ENCODE peak calls at places on chromosomes 2 and 18, in eight cellular contexts. L is right cardiac atrium; O is CD8-positive, alpha-beta T cell; X is fibroblast of lung; N is mesendoderm; E is colonic mucosa; R is Panc1; M is pancreas. A is an unnamed sample. For H3K27me3, the result is how much of the 10 kb centered on the place peaks cover.

GRCh38 chr2:88874063-88874657 is 182.7 kb downstream of the RPIA start:
- DNase-seq in M (peak), E (peak), R (peak), O (peak), L (no peak), N (peak), X (peak), A (no peak)

GRCh38 chr2:42743667-42744005 is 20.3 kb downstream of the OXER1 start:
- DNase-seq in L (no peak), R (no peak), O (no peak), N (no peak), X (no peak), E (no peak), M (no peak), A (no peak)

GRCh38 chr2:71927757-71928715 is 219.6 kb downstream of the CYP26B1 start:
- DNase-seq in L (peak), O (no peak), X (no peak), E (no peak), M (no peak), R (no peak), N (no peak), A (no peak)

GRCh38 chr2:20526146-20526545 is 79.3 kb downstream of the RHOB start:
- DNase-seq in L (no peak), E (no peak), N (no peak), X (peak), M (no peak), O (no peak), R (no peak), A (no peak)

GRCh38 chr2:133760366-133760765 is 192.1 kb upstream of the NCKAP5 start:
- DNase-seq in O (no peak), R (no peak), M (no peak), X (peak), E (no peak), L (no peak), N (no peak), A (no peak)

GRCh38 chr2:30772021-30772705 is 35.1 kb downstream of the CAPN13 start:
- DNase-seq in X (no peak), O (no peak), E (peak), N (no peak), L (no peak), R (no peak), M (no peak), A (no peak)

GRCh38 chr2:111706481-111707001 is 177.5 kb downstream of the ANAPC1 start:
- DNase-seq in N (no peak), R (no peak), X (no peak), M (no peak), E (no peak), O (no peak), L (no peak), A (no peak)

GRCh38 chr2:241315879-241316700 is at the start of gene SEPTIN2:
- DNase-seq in R (no peak), E (peak), X (peak), L (peak), N (peak), O (no peak), M (no peak), A (peak)

GRCh38 chr2:5695641-5696350 is 3.6 kb downstream of the SOX11 start:
- DNase-seq in E (no peak), O (no peak), R (no peak), X (peak), M (no peak), L (no peak), N (peak), A (no peak)

GRCh38 chr2:200637886-200638285 is 52.1 kb downstream of the AOX1 start:
- DNase-seq in N (no peak), E (no peak), R (no peak), O (no peak), L (no peak), X (no peak), M (no peak), A (no peak)

GRCh38 chr2:231597014-231597611 is 4.4 kb downstream of the TEX44 start:
- DNase-seq in N (no peak), L (peak), R (no peak), X (peak), M (no peak), E (no peak), O (no peak), A (peak)

GRCh38 chr18:9998330-9998729 is 84.5 kb downstream of the VAPA start:
- DNase-seq in L (no peak), X (no peak), M (no peak), R (no peak), N (no peak), O (no peak), E (no peak), A (no peak)

GRCh38 chr18:37641573-37641972 is 76.0 kb upstream of the CELF4 start:
- DNase-seq in O (no peak), L (no peak), E (no peak), M (no peak), X (no peak), N (no peak), R (no peak), A (no peak)

GRCh38 chr2:124162256-124162655 is 137.2 kb downstream of the CNTNAP5 start:
- DNase-seq in X (no peak), O (no peak), E (no peak), M (no peak), L (no peak), R (no peak), N (no peak), A (no peak)

GRCh38 chr2:1219901-1220691 is 193.2 kb upstream of the TPO start:
- DNase-seq in M (no peak), L (no peak), R (no peak), N (no peak), E (no peak), X (no peak), O (no peak), A (no peak)

GRCh38 chr18:56226025-56226424 is 412.4 kb downstream of the TXNL1 start:
- DNase-seq in E (no peak), L (no peak), X (no peak), O (no peak), M (no peak), N (no peak), R (no peak), A (no peak)

GRCh38 chr2:158774663-158775062 is 20.5 kb upstream of the DAPL1 start:
- DNase-seq in O (no peak), X (no peak), L (no peak), M (no peak), R (no peak), E (no peak), N (no peak), A (no peak)

GRCh38 chr2:241232736-241233575 is 44.5 kb downstream of the ANO7 start:
- DNase-seq in N (no peak), X (no peak), L (peak), M (no peak), O (no peak), R (no peak), E (no peak), A (no peak)

GRCh38 chr18:79949571-79950439 is 1.6 kb downstream of the SLC66A2 start:
- DNase-seq in E (peak), O (no peak), X (no peak), M (no peak), L (peak), N (no peak), R (no peak), A (no peak)

GRCh38 chr2:66494708-66495107 is 59.8 kb downstream of the MEIS1 start:
- DNase-seq in R (no peak), N (no peak), M (peak), E (peak), X (peak), O (no peak), L (peak), A (no peak)

GRCh38 chr2:38013158-38013752 is 62.7 kb downstream of the CYP1B1 start:
- DNase-seq in M (no peak), R (no peak), O (no peak), E (no peak), X (peak), L (no peak), N (no peak), A (no peak)

GRCh38 chr2:215664847-215665525 is 229.1 kb upstream of the FN1 start:
- DNase-seq in E (no peak), X (peak), M (no peak), L (no peak), N (peak), R (no peak), O (no peak), A (no peak)

GRCh38 chr18:48766025-48766424 is 184.7 kb downstream of the SMAD7 start:
- DNase-seq in M (no peak), O (no peak), X (no peak), E (no peak), R (no peak), L (no peak), N (no peak), A (no peak)

GRCh38 chr2:36163520-36164239 is 191.9 kb upstream of the CRIM1 start:
- DNase-seq in R (no peak), L (no peak), O (no peak), M (no peak), X (no peak), N (no peak), E (no peak), A (no peak)

GRCh38 chr2:9735335-9735734 is 104.5 kb upstream of the YWHAQ start:
- DNase-seq in X (peak), N (no peak), M (no peak), R (no peak), L (no peak), O (no peak), E (no peak), A (no peak)

GRCh38 chr18:28855989-28856388 is 679.1 kb upstream of the CDH2 start:
- DNase-seq in X (peak), E (no peak), R (no peak), O (no peak), M (no peak), L (peak), N (peak), A (no peak)

GRCh38 chr2:238847841-238848565 is at the start of gene TWIST2:
- DNase-seq in N (peak), L (peak), X (peak), M (no peak), E (peak), O (no peak), R (no peak), A (no peak)

GRCh38 chr2:101047075-101047766 is 45.1 kb downstream of the RPL31 start:
- DNase-seq in M (peak), L (no peak), E (no peak), N (no peak), X (peak), O (no peak), R (no peak), A (no peak)

GRCh38 chr18:48348739-48349138 is 60.4 kb downstream of the ZBTB7C start:
- DNase-seq in L (no peak), O (no peak), M (no peak), N (no peak), R (no peak), E (no peak), X (no peak), A (no peak)

GRCh38 chr2:71792926-71793761 is 339.8 kb downstream of the DYSF start:
- DNase-seq in R (no peak), L (no peak), X (peak), E (no peak), O (no peak), N (no peak), M (no peak), A (no peak)

GRCh38 chr2:41830600-41830999 is 217.2 kb upstream of the PKDCC start:
- DNase-seq in R (no peak), O (no peak), L (no peak), N (peak), M (no peak), E (no peak), X (no peak), A (no peak)

GRCh38 chr18:72762505-72763122 is 105.2 kb downstream of the NETO1 start:
- DNase-seq in L (no peak), X (peak), M (no peak), N (peak), E (no peak), R (peak), O (no peak), A (peak)

GRCh38 chr2:60365556-60365955 is 187.9 kb downstream of the BCL11A start:
- DNase-seq in X (peak), M (peak), O (no peak), L (no peak), N (peak), R (no peak), E (no peak), A (no peak)
- H3K27me3 ChIP-seq in X (under half), M (under half), O (under half), L (under half), N (under half), R (under half), E (under half), A (under half)

GRCh38 chr2:11503354-11503927 is 30.4 kb upstream of the GREB1 start:
- DNase-seq in O (no peak), M (no peak), N (no peak), X (no peak), L (no peak), E (no peak), R (no peak), A (no peak)

GRCh38 chr2:11507517-11507916 is 26.3 kb upstream of the GREB1 start:
- DNase-seq in X (no peak), E (no peak), M (no peak), O (no peak), R (no peak), L (no peak), N (no peak), A (no peak)

GRCh38 chr2:11508279-11508678 is 25.6 kb upstream of the GREB1 start:
- DNase-seq in R (no peak), O (no peak), N (no peak), E (no peak), M (no peak), L (no peak), X (no peak), A (no peak)

GRCh38 chr2:11505652-11506610 is 27.9 kb upstream of the GREB1 start:
- DNase-seq in X (peak), L (no peak), E (no peak), N (no peak), O (no peak), R (no peak), M (peak), A (no peak)

GRCh38 chr2:11506611-11506969 is 27.3 kb upstream of the GREB1 start:
- DNase-seq in M (no peak), R (no peak), E (no peak), O (no peak), X (no peak), L (no peak), N (no peak), A (no peak)
- H3K27ac ChIP-seq in M (no peak), R (no peak), E (no peak), O (no peak), X (no peak), L (no peak), N (no peak), A (no peak)

GRCh38 chr2:65443509-65444200 is 11.3 kb upstream of the SPRED2 start:
- DNase-seq in N (no peak), O (no peak), L (no peak), E (no peak), M (no peak), R (no peak), X (no peak), A (no peak)
- H3K27me3 ChIP-seq in N (under half), O (under half), L (under half), E (under half), M (under half), R (under half), X (under half), A (under half)

GRCh38 chr2:188983427-188984101 is 9.4 kb downstream of the COL3A1 start:
- DNase-seq in X (peak), E (no peak), R (no peak), O (no peak), L (no peak), N (peak), M (no peak), A (no peak)

GRCh38 chr2:188986839-188987238 is 12.7 kb downstream of the COL3A1 start:
- DNase-seq in O (no peak), L (no peak), N (no peak), R (no peak), M (no peak), X (peak), E (no peak), A (no peak)

GRCh38 chr2:188979730-188980123 is 5.6 kb downstream of the COL3A1 start:
- DNase-seq in L (no peak), R (no peak), E (no peak), O (no peak), N (no peak), X (no peak), M (no peak), A (no peak)

GRCh38 chr2:188984680-188985079 is 10.5 kb downstream of the COL3A1 start:
- DNase-seq in E (no peak), N (no peak), O (no peak), L (no peak), R (no peak), X (peak), M (no peak), A (no peak)

DNA sequence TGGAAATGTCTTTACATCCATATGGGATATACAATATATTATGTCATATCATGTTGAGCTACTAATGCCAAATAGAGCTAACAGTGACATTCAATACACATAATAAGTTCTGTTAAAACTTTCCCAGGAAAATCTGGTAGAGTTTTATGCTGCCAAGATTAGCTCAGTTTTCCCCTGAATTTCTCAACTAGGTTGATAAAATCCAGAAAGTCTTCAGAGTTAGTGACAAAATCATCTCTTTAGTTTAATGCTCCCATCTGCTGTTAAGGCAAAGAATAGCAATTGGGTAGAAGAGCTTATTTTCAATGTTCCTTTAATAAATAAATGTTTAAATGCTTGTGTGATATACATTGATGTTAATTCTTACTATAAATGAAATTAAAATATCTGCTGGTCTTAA is 10.0 kb downstream of the COL3A1 start:
- DNase-seq in E (no peak), X (peak), O (no peak), N (peak), L (no peak), M (no peak), R (no peak), A (no peak)
- H3K27ac ChIP-seq in E (no peak), X (peak), O (no peak), N (no peak), L (no peak), M (no peak), R (no peak), A (no peak)

GRCh38 chr2:85763132-85763531 is 9.3 kb downstream of the ATOH8 start:
- DNase-seq in X (no peak), N (no peak), M (no peak), L (no peak), E (no peak), O (no peak), R (no peak), A (no peak)

GRCh38 chr2:85760371-85760770 is 6.6 kb downstream of the ATOH8 start:
- DNase-seq in N (no peak), E (no peak), O (no peak), L (peak), M (no peak), R (no peak), X (peak), A (no peak)

GRCh38 chr2:85761512-85761944 is 7.7 kb downstream of the ATOH8 start:
- DNase-seq in L (peak), N (no peak), X (no peak), E (no peak), M (no peak), O (no peak), R (no peak), A (no peak)

GRCh38 chr2:85760872-85761271 is 7.1 kb downstream of the ATOH8 start:
- DNase-seq in O (no peak), E (no peak), R (no peak), X (no peak), L (peak), N (no peak), M (no peak), A (no peak)

GRCh38 chr2:85761946-85762345 is 8.2 kb downstream of the ATOH8 start:
- DNase-seq in M (no peak), X (no peak), R (no peak), E (no peak), N (no peak), L (no peak), O (no peak), A (no peak)
- H3K27me3 ChIP-seq in M (under half), X (under half), R (under half), E (under half), N (under half), L (under half), O (under half), A (under half)

GRCh38 chr2:69695850-69696216 is 46.1 kb upstream of the ANXA4 start:
- DNase-seq in E (no peak), N (no peak), O (no peak), M (no peak), X (no peak), L (no peak), R (no peak), A (no peak)

GRCh38 chr2:69692424-69692823 is 48.9 kb upstream of the AAK1 start:
- DNase-seq in N (no peak), X (peak), M (no peak), L (no peak), O (no peak), R (no peak), E (no peak), A (no peak)

GRCh38 chr2:69693059-69693458 is 48.9 kb upstream of the ANXA4 start:
- DNase-seq in X (no peak), L (no peak), O (no peak), M (no peak), N (no peak), E (no peak), R (no peak), A (no peak)

GRCh38 chr2:69693472-69694450 is 48.2 kb upstream of the ANXA4 start:
- DNase-seq in E (no peak), R (no peak), O (peak), X (no peak), M (no peak), N (no peak), L (peak), A (peak)

DNA sequence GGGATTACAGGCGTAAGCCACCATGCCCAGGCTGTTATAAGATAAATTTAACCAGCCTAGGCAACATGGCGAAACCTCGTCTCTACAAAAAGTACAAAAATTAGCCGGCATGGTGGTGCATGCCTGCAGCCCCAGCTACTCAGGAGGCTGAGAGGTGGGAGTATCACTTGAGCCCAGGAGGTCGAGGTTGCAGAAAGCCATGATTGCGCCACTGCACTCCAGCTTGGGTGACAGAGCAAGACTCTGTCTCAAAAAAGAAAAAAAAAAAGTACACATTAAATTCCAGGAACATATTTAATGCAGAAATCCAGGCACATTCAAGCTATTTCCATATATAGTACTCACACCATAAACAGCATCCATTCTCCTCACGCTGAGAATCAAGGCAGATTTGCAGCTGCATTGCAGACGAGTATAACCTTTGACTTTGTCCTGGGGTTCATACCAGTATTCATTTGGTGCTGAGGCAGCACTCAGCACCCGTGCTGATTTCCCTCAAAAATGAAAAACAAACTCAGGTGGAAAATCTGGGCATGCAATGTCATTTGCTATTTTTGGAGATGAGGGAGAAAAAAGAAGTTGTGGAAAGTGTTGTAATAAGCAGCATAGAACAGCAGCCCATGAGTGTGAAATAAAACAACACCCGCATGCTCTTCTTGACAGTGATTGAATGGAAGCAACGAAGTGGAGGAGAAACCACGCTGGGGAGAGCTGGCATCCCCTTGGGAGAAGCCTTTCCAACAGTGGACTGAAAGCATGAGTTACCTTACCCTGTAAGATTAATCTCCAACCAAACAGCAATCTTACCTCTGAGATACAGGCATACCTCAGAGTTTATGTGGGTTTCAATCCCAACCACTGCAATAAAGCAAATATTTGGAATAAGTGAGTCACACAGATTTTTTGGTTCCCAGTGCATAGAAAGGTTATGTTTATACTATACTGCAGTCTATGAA is 46.8 kb upstream of the ANXA4 start:
- DNase-seq in R (peak), O (no peak), X (peak), N (no peak), E (no peak), M (no peak), L (no peak), A (no peak)
- H3K27ac ChIP-seq in R (peak), O (no peak), X (peak), N (no peak), E (no peak), M (no peak), L (no peak), A (peak)